ENCODE peak calls at places on chromosomes 1 and 21, in nine cellular contexts. M, U, Z, B, W, D, O, X and Q are unnamed samples.

GRCh38 chr1:109272021-109272799 is 10.7 kb downstream of the PSRC1 start:
- DNase-seq in W (peak; percentile 63), M (no peak), D (no peak), B (peak; percentile 39), O (peak; percentile 17), U (peak; percentile 58), Z (no peak), X (no peak), Q (peak; percentile 41)

GRCh38 chr1:28530456-28530855 is 22.4 kb upstream of the TRNAU1AP start:
- DNase-seq in W (no peak), Z (no peak), M (no peak), B (no peak), D (no peak), O (no peak), U (no peak), X (no peak), Q (no peak)

GRCh38 chr1:226664413-226665101 is 74.5 kb downstream of the ITPKB start:
- DNase-seq in W (no peak), O (peak; percentile 24), D (no peak), M (no peak), X (no peak), Z (peak; percentile 84), U (peak; percentile 73), B (peak; percentile 44), Q (peak; percentile 46)

GRCh38 chr1:241639653-241640148 is 468 bp downstream of the CHML start:
- DNase-seq in B (peak; percentile 77), M (peak; percentile 67), X (peak; percentile 65), D (peak; percentile 27), U (peak; percentile 52), Z (peak; percentile 19), W (peak; percentile 86), O (no peak), Q (peak; percentile 25)

GRCh38 chr1:89381617-89382016 is 17.8 kb downstream of the GBP6 start:
- DNase-seq in O (no peak), B (no peak), M (no peak), X (no peak), W (peak; percentile 41), D (no peak), U (no peak), Z (no peak), Q (no peak)

GRCh38 chr1:84267476-84267875 is 34.0 kb upstream of the SAMD13 start:
- DNase-seq in B (no peak), X (no peak), D (no peak), O (no peak), M (no peak), Z (no peak), U (no peak), W (no peak), Q (no peak)

GRCh38 chr1:45796946-45797345 is 6.5 kb upstream of the MAST2 start:
- DNase-seq in M (peak; percentile 90), D (no peak), W (no peak), Z (no peak), X (no peak), B (no peak), U (no peak), O (no peak), Q (no peak)

GRCh38 chr1:64965239-64966157 is 851 bp downstream of the JAK1 start:
- DNase-seq in D (no peak), O (peak; percentile 80), U (peak; percentile 84), W (peak; percentile 88), Z (peak; percentile 68), X (peak; percentile 78), M (peak; percentile 47), B (peak; percentile 88), Q (peak; percentile 63)

GRCh38 chr1:24620678-24621077 is 22.4 kb upstream of the SRRM1 start:
- DNase-seq in O (no peak), Z (no peak), W (no peak), M (no peak), B (no peak), X (no peak), D (no peak), U (no peak), Q (no peak)

GRCh38 chr1:194929376-194929775 is 1678.9 kb downstream of the KCNT2 start:
- DNase-seq in W (no peak), B (no peak), X (no peak), D (no peak), U (no peak), M (no peak), O (no peak), Z (no peak), Q (no peak)

GRCh38 chr1:3767328-3767925 is 5.1 kb upstream of the SMIM1 start:
- DNase-seq in O (no peak), B (no peak), U (no peak), X (no peak), W (peak; percentile 55), M (no peak), D (no peak), Z (no peak), Q (no peak)

GRCh38 chr1:219201656-219202055 is 28.0 kb downstream of the LYPLAL1 start:
- DNase-seq in B (no peak), U (no peak), O (no peak), M (no peak), X (no peak), D (no peak), W (no peak), Z (no peak), Q (no peak)

GRCh38 chr21:42843021-42843420 is 36.3 kb downstream of the WDR4 start:
- DNase-seq in M (no peak), W (peak; percentile 39), Z (no peak), U (no peak), X (peak; percentile 17), B (peak; percentile 16), D (no peak), O (peak; percentile 3), Q (no peak)

GRCh38 chr1:248818505-248819374 is 7.0 kb downstream of the SH3BP5L start:
- DNase-seq in U (no peak), M (no peak), Z (no peak), X (no peak), B (no peak), W (no peak), O (no peak), D (no peak), Q (no peak)
- H3K4me3 ChIP-seq in U (no peak overlapping the region), M (no peak overlapping the region), Z (no peak overlapping the region), X (no peak overlapping the region), B (no peak overlapping the region), W (no peak overlapping the region), O (no peak overlapping the region), D (no peak overlapping the region), Q (no peak overlapping the region)

GRCh38 chr1:2233468-2233867 is 5.3 kb downstream of the SKI start:
- DNase-seq in U (no peak), M (no peak), O (peak; percentile 29), B (no peak), D (no peak), W (no peak), Z (no peak), X (no peak), Q (no peak)

GRCh38 chr1:2232916-2233438 is 4.9 kb downstream of the SKI start:
- DNase-seq in M (no peak), O (peak; percentile 31), X (no peak), W (peak; percentile 81), D (no peak), U (peak; percentile 59), B (no peak), Z (no peak), Q (no peak)

GRCh38 chr1:2235300-2235998 is 7.3 kb downstream of the SKI start:
- DNase-seq in O (peak; percentile 24), U (no peak), D (no peak), W (no peak), M (no peak), X (no peak), B (no peak), Z (no peak), Q (no peak)

GRCh38 chr1:2233997-2234761 is 6.1 kb downstream of the SKI start:
- DNase-seq in W (peak; percentile 99), M (no peak), U (peak; percentile 97), D (no peak), X (peak; percentile 75), Z (no peak), B (peak; percentile 97), O (peak; percentile 76), Q (peak; percentile 89)

DNA sequence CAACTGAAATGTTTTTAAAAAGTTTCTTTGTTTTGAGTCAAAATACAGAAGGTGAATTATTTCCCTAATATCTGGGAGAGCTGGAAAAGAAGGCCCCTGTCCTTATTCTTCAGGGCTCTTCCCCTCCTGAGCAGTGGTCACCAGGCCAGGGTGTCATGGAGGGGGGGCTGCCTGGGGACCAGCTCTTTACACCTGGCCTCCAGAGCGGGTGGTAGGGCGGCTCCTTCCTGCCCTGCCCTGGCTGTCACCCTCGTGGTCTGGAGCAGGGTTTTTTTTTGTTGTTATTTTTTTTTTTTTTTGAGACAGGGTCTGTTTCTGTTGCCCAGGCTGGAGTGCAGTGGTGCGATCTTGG is 6.6 kb downstream of the SKI start:
- DNase-seq in O (peak; percentile 47), D (no peak), U (no peak), M (no peak), X (no peak), W (no peak), Z (no peak), B (peak; percentile 69), Q (no peak)
- H3K4me1 ChIP-seq in O (peaks cover 91% of the 10 kb centered on the region), D (peaks cover 48% of the 10 kb centered on the region), U (peaks cover 90% of the 10 kb centered on the region), M (peaks cover 48% of the 10 kb centered on the region), X (peaks cover 25% of the 10 kb centered on the region), W (peaks cover 79% of the 10 kb centered on the region), Z (peaks cover 94% of the 10 kb centered on the region), B (peaks cover 100% of the 10 kb centered on the region), Q (peaks cover 100% of the 10 kb centered on the region)

DNA sequence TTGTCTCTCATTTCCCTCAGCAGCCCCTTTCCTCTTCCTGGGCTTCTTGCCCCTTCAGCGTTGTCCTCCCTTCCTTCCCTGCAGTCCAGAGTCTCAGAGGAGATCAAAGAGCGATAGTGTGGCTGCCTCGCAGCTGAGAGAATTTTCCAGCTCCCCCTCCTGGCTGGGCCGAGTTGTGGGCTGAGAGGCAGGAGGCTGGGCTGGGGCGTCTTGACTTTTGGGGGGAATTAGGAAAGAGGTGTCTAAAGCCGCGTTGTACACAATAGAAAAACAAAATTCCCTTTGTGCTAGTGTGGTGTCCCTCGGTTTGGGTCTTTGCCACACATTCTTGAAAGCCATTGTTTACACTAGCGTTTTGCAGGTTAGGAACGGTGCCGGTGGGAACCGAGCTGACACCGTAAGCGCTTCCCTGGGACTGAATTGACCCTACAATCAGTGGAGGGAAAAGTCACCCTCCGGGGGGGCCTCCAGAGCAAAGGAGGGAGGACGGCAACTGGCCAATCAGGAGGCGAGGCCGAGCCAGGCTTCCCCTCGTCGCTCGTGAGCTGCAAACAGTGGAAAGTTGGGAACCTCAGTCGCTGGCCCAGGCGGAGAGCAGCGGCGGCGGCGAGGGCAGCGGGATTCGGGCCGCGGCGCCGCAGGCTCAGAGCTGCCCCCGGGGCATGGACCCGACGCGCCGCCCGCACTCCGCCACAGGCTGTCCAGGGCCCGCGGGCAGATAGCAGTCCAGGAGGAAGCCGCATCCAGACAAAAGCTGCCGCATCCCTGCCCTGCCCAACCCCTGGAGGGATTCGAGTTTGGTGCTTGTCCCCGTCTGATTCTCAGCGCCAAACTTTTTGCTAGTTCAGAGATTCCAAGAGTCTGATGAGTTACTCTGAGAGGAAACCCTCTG is at the start of gene HMCN1:
- DNase-seq in U (peak; percentile 82), X (peak; percentile 78), B (peak; percentile 63), W (peak; percentile 85), Z (peak; percentile 84), O (peak; percentile 54), D (peak; percentile 89), M (peak; percentile 91), Q (peak; percentile 80)
- TF ChIP-seq CTCF in U (no peak), X (no peak), B (peak; percentile 40), W (no peak), Z (peak; percentile 18), O (no peak), D (peak; percentile 56), M (peak; percentile 64), Q (peak; percentile 44)

DNA sequence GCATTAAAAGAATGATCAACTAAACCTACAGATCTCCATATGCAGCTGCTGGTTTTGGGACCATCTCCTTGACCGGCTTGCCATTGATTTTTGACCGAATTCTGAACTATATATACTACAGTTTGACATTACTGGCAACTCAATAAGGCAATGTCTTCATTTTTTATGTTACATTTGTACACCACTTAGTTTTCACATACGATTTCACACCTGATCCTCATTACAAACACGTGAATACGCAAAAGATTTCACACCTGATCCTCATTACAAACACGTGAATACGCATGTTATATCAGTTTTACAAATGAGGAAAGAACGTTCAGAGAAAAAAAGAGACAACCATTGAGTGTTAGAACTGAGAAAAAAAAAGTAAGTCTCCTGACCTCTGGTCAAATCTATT is 1.1 kb downstream of the SASS6 start:
- DNase-seq in D (no peak), Z (no peak), W (no peak), M (no peak), O (no peak), U (no peak), B (no peak), X (no peak), Q (no peak)
- H3K4me3 ChIP-seq in D (peak overlapping the region; percentile 78), Z (no peak overlapping the region), W (no peak overlapping the region), M (peak overlapping the region; percentile 87), O (no peak overlapping the region), U (peak overlapping the region; percentile 92), B (no peak overlapping the region), X (no peak overlapping the region), Q (peak overlapping the region; percentile 86)